ENCODE peak calls at places on chromosomes 3 and 15, in five cellular contexts. One of them, this sample, is unnamed.

GRCh38 chr3:163939926-163940325 is 1138.4 kb downstream of the SI start:
- DNase-seq in cardiac fibroblast: no peak
- DNase-seq in stimulated activated CD8-positive, alpha-beta memory T cell treated with anti-CD3 and anti-CD28 coated beads, Interleukin-15, amount 100 ng/mL, for 4 hours: no peak
- DNase-seq in stimulated activated CD4-positive, alpha-beta T cell treated with anti-CD3 and anti-CD28 coated beads, TNF-alpha, amount 100 ng/mL, for 1 hour: no peak
- DNase-seq in activated CD4-positive, alpha-beta T cell treated with anti-CD3 and anti-CD28 coated beads for 48 hours: no peak
- DNase-seq in this sample: no peak

GRCh38 chr3:177968891-177969290 is 567.3 kb upstream of the KCNMB2 start:
- DNase-seq in cardiac fibroblast: no peak
- DNase-seq in stimulated activated CD8-positive, alpha-beta memory T cell treated with anti-CD3 and anti-CD28 coated beads, Interleukin-15, amount 100 ng/mL, for 4 hours: no peak
- DNase-seq in stimulated activated CD4-positive, alpha-beta T cell treated with anti-CD3 and anti-CD28 coated beads, TNF-alpha, amount 100 ng/mL, for 1 hour: no peak
- DNase-seq in activated CD4-positive, alpha-beta T cell treated with anti-CD3 and anti-CD28 coated beads for 48 hours: no peak
- DNase-seq in this sample: no peak

GRCh38 chr3:149115114-149115513 is 14.3 kb upstream of the HPS3 start:
- DNase-seq in cardiac fibroblast: no peak
- DNase-seq in stimulated activated CD8-positive, alpha-beta memory T cell treated with anti-CD3 and anti-CD28 coated beads, Interleukin-15, amount 100 ng/mL, for 4 hours: no peak
- DNase-seq in stimulated activated CD4-positive, alpha-beta T cell treated with anti-CD3 and anti-CD28 coated beads, TNF-alpha, amount 100 ng/mL, for 1 hour: no peak
- DNase-seq in activated CD4-positive, alpha-beta T cell treated with anti-CD3 and anti-CD28 coated beads for 48 hours: no peak
- DNase-seq in this sample: no peak

GRCh38 chr15:88257311-88257901 is 867 bp upstream of the NTRK3 start:
- DNase-seq in cardiac fibroblast: no peak
- DNase-seq in stimulated activated CD8-positive, alpha-beta memory T cell treated with anti-CD3 and anti-CD28 coated beads, Interleukin-15, amount 100 ng/mL, for 4 hours: no peak
- DNase-seq in stimulated activated CD4-positive, alpha-beta T cell treated with anti-CD3 and anti-CD28 coated beads, TNF-alpha, amount 100 ng/mL, for 1 hour: no peak
- DNase-seq in activated CD4-positive, alpha-beta T cell treated with anti-CD3 and anti-CD28 coated beads for 48 hours: peak
- DNase-seq in this sample: peak

GRCh38 chr3:22898558-22898957 is 304.6 kb upstream of the UBE2E2 start:
- DNase-seq in cardiac fibroblast: no peak
- DNase-seq in stimulated activated CD8-positive, alpha-beta memory T cell treated with anti-CD3 and anti-CD28 coated beads, Interleukin-15, amount 100 ng/mL, for 4 hours: no peak
- DNase-seq in stimulated activated CD4-positive, alpha-beta T cell treated with anti-CD3 and anti-CD28 coated beads, TNF-alpha, amount 100 ng/mL, for 1 hour: no peak
- DNase-seq in activated CD4-positive, alpha-beta T cell treated with anti-CD3 and anti-CD28 coated beads for 48 hours: no peak
- DNase-seq in this sample: no peak

GRCh38 chr3:175605851-175606250 is 746.7 kb downstream of the NAALADL2 start:
- DNase-seq in cardiac fibroblast: peak
- DNase-seq in stimulated activated CD8-positive, alpha-beta memory T cell treated with anti-CD3 and anti-CD28 coated beads, Interleukin-15, amount 100 ng/mL, for 4 hours: no peak
- DNase-seq in stimulated activated CD4-positive, alpha-beta T cell treated with anti-CD3 and anti-CD28 coated beads, TNF-alpha, amount 100 ng/mL, for 1 hour: no peak
- DNase-seq in activated CD4-positive, alpha-beta T cell treated with anti-CD3 and anti-CD28 coated beads for 48 hours: no peak
- DNase-seq in this sample: no peak

GRCh38 chr15:69653846-69654245 is 201.2 kb downstream of the RPLP1 start:
- DNase-seq in cardiac fibroblast: no peak
- DNase-seq in stimulated activated CD8-positive, alpha-beta memory T cell treated with anti-CD3 and anti-CD28 coated beads, Interleukin-15, amount 100 ng/mL, for 4 hours: no peak
- DNase-seq in stimulated activated CD4-positive, alpha-beta T cell treated with anti-CD3 and anti-CD28 coated beads, TNF-alpha, amount 100 ng/mL, for 1 hour: no peak
- DNase-seq in activated CD4-positive, alpha-beta T cell treated with anti-CD3 and anti-CD28 coated beads for 48 hours: no peak
- DNase-seq in this sample: no peak

GRCh38 chr3:15528881-15529537 is 7.5 kb upstream of the COLQ start:
- DNase-seq in cardiac fibroblast: no peak
- DNase-seq in stimulated activated CD8-positive, alpha-beta memory T cell treated with anti-CD3 and anti-CD28 coated beads, Interleukin-15, amount 100 ng/mL, for 4 hours: no peak
- DNase-seq in stimulated activated CD4-positive, alpha-beta T cell treated with anti-CD3 and anti-CD28 coated beads, TNF-alpha, amount 100 ng/mL, for 1 hour: no peak
- DNase-seq in activated CD4-positive, alpha-beta T cell treated with anti-CD3 and anti-CD28 coated beads for 48 hours: no peak
- DNase-seq in this sample: no peak

GRCh38 chr3:103712320-103713008 is 1277.6 kb downstream of the ZPLD1 start:
- DNase-seq in cardiac fibroblast: no peak
- DNase-seq in stimulated activated CD8-positive, alpha-beta memory T cell treated with anti-CD3 and anti-CD28 coated beads, Interleukin-15, amount 100 ng/mL, for 4 hours: no peak
- DNase-seq in stimulated activated CD4-positive, alpha-beta T cell treated with anti-CD3 and anti-CD28 coated beads, TNF-alpha, amount 100 ng/mL, for 1 hour: no peak
- DNase-seq in activated CD4-positive, alpha-beta T cell treated with anti-CD3 and anti-CD28 coated beads for 48 hours: no peak
- DNase-seq in this sample: no peak

GRCh38 chr3:60774617-60775016 is 476.6 kb downstream of the FHIT start:
- DNase-seq in cardiac fibroblast: no peak
- DNase-seq in stimulated activated CD8-positive, alpha-beta memory T cell treated with anti-CD3 and anti-CD28 coated beads, Interleukin-15, amount 100 ng/mL, for 4 hours: no peak
- DNase-seq in stimulated activated CD4-positive, alpha-beta T cell treated with anti-CD3 and anti-CD28 coated beads, TNF-alpha, amount 100 ng/mL, for 1 hour: no peak
- DNase-seq in activated CD4-positive, alpha-beta T cell treated with anti-CD3 and anti-CD28 coated beads for 48 hours: no peak
- DNase-seq in this sample: no peak

GRCh38 chr3:174023445-174023844 is 625.9 kb downstream of the NLGN1 start:
- DNase-seq in cardiac fibroblast: no peak
- DNase-seq in stimulated activated CD8-positive, alpha-beta memory T cell treated with anti-CD3 and anti-CD28 coated beads, Interleukin-15, amount 100 ng/mL, for 4 hours: no peak
- DNase-seq in stimulated activated CD4-positive, alpha-beta T cell treated with anti-CD3 and anti-CD28 coated beads, TNF-alpha, amount 100 ng/mL, for 1 hour: no peak
- DNase-seq in activated CD4-positive, alpha-beta T cell treated with anti-CD3 and anti-CD28 coated beads for 48 hours: no peak
- DNase-seq in this sample: no peak

GRCh38 chr3:142086581-142087090 is 62.7 kb downstream of the TFDP2 start:
- DNase-seq in cardiac fibroblast: no peak
- DNase-seq in stimulated activated CD8-positive, alpha-beta memory T cell treated with anti-CD3 and anti-CD28 coated beads, Interleukin-15, amount 100 ng/mL, for 4 hours: no peak
- DNase-seq in stimulated activated CD4-positive, alpha-beta T cell treated with anti-CD3 and anti-CD28 coated beads, TNF-alpha, amount 100 ng/mL, for 1 hour: no peak
- DNase-seq in activated CD4-positive, alpha-beta T cell treated with anti-CD3 and anti-CD28 coated beads for 48 hours: no peak
- DNase-seq in this sample: no peak

GRCh38 chr3:72229952-72230351 is 445.0 kb upstream of the PROK2 start:
- DNase-seq in cardiac fibroblast: no peak
- DNase-seq in stimulated activated CD8-positive, alpha-beta memory T cell treated with anti-CD3 and anti-CD28 coated beads, Interleukin-15, amount 100 ng/mL, for 4 hours: no peak
- DNase-seq in stimulated activated CD4-positive, alpha-beta T cell treated with anti-CD3 and anti-CD28 coated beads, TNF-alpha, amount 100 ng/mL, for 1 hour: no peak
- DNase-seq in activated CD4-positive, alpha-beta T cell treated with anti-CD3 and anti-CD28 coated beads for 48 hours: no peak
- DNase-seq in this sample: no peak

GRCh38 chr3:180909369-180910127 is 2.9 kb upstream of the FXR1 start:
- DNase-seq in cardiac fibroblast: no peak
- DNase-seq in stimulated activated CD8-positive, alpha-beta memory T cell treated with anti-CD3 and anti-CD28 coated beads, Interleukin-15, amount 100 ng/mL, for 4 hours: no peak
- DNase-seq in stimulated activated CD4-positive, alpha-beta T cell treated with anti-CD3 and anti-CD28 coated beads, TNF-alpha, amount 100 ng/mL, for 1 hour: no peak
- DNase-seq in activated CD4-positive, alpha-beta T cell treated with anti-CD3 and anti-CD28 coated beads for 48 hours: no peak
- DNase-seq in this sample: no peak

GRCh38 chr3:44041726-44042125 is 200.0 kb upstream of the TOPAZ1 start:
- DNase-seq in cardiac fibroblast: no peak
- DNase-seq in stimulated activated CD8-positive, alpha-beta memory T cell treated with anti-CD3 and anti-CD28 coated beads, Interleukin-15, amount 100 ng/mL, for 4 hours: no peak
- DNase-seq in stimulated activated CD4-positive, alpha-beta T cell treated with anti-CD3 and anti-CD28 coated beads, TNF-alpha, amount 100 ng/mL, for 1 hour: no peak
- DNase-seq in activated CD4-positive, alpha-beta T cell treated with anti-CD3 and anti-CD28 coated beads for 48 hours: no peak
- DNase-seq in this sample: no peak